ENCODE peak calls at places on chromosomes 12 and 14, in four cellular contexts. H is glutamatergic neuron, Y is GM13977, P is transverse colon. Z is an unnamed sample.

GRCh38 chr12:66662729-66663128 is 16.1 kb downstream of the GRIP1 start:
- DNase-seq in P (no peak), H (no peak), Y (no peak), Z (peak; percentile 88)

GRCh38 chr14:56195727-56196126 is 77.5 kb downstream of the PELI2 start:
- DNase-seq in H (peak; percentile 66), Y (peak; percentile 17), P (peak; percentile 37), Z (no peak)

GRCh38 chr12:122872815-122873361 is 23.0 kb downstream of the VPS37B start:
- DNase-seq in Y (no peak), H (peak; percentile 4), P (no peak), Z (no peak)

GRCh38 chr14:64998455-64998931 is 11.8 kb downstream of the FNTB start:
- DNase-seq in P (no peak), Y (no peak), H (no peak), Z (peak; percentile 88)

GRCh38 chr14:38469156-38469555 is 213.3 kb upstream of the CLEC14A start:
- DNase-seq in P (no peak), Y (no peak), H (no peak), Z (no peak)

GRCh38 chr12:94762259-94762942 is 112.0 kb upstream of the TMCC3 start:
- DNase-seq in H (no peak), P (no peak), Y (peak; percentile 35), Z (peak; percentile 96)

GRCh38 chr14:86012391-86012790 is 482.4 kb downstream of the FLRT2 start:
- DNase-seq in H (no peak), Y (no peak), P (no peak), Z (no peak)

GRCh38 chr14:88463318-88463717 is 77.9 kb downstream of the SPATA7 start:
- DNase-seq in P (no peak), Y (peak; percentile 54), H (no peak), Z (peak; percentile 22)

GRCh38 chr14:104114421-104115130 is 23.8 kb upstream of the KIF26A start:
- DNase-seq in P (no peak), Y (no peak), H (peak; percentile 16), Z (no peak)

GRCh38 chr14:98999901-99000300 is 272.1 kb downstream of the BCL11B start:
- DNase-seq in P (no peak), Y (no peak), H (no peak), Z (no peak)

GRCh38 chr14:31090872-31091764 is 64.9 kb upstream of the STRN3 start:
- DNase-seq in H (no peak), P (peak; percentile 20), Y (no peak), Z (peak; percentile 93)

GRCh38 chr12:107684029-107684790 is 1.4 kb upstream of the PWP1 start:
- DNase-seq in P (no peak), H (no peak), Y (no peak), Z (no peak)

GRCh38 chr14:74014299-74014698 is 4.8 kb downstream of the ENTPD5 start:
- DNase-seq in P (no peak), Y (no peak), H (no peak), Z (no peak)

GRCh38 chr14:38210587-38211257 is 3.0 kb downstream of the SSTR1 start:
- DNase-seq in P (no peak), Y (peak; percentile 13), H (peak; percentile 53), Z (no peak)

DNA sequence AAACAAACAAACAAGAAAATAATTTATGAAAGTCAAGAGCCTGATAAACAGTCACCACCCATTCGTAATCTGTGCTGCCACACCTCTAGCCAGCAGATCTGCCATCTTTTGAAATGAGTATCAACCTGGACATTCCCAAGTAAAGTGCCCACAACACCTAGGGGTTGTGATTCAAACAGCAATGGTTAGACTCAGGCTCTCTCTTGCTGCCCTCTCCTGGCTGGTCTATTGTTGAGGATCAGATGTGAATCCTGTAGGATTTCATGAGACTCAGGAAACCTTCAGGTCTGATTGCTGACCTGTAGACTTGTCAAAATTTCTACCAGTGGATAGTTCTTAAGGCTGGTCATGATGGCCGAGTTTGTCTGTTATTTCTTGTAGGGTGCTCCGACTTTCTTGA is 26.8 kb downstream of the DGLUCY start:
- DNase-seq in Y (no peak), P (peak; percentile 47), H (no peak), Z (peak; percentile 74)
- TF ChIP-seq CTCF in Y (peak; percentile 19), P (peak; percentile 64), H (peak; percentile 26), Z (peak; percentile 69)

GRCh38 chr12:57896437-57897201 is 44.7 kb upstream of the ATP23 start:
- DNase-seq in H (peak; percentile 73), Y (no peak), P (peak; percentile 79), Z (peak; percentile 27)
- TF ChIP-seq CTCF in H (no peak), Y (peak; percentile 33), P (no peak), Z (peak; percentile 42)

GRCh38 chr12:55659486-55660385 is 23.0 kb downstream of the OR10P1 start:
- DNase-seq in H (no peak), P (peak; percentile 28), Y (no peak), Z (no peak)
- TF ChIP-seq CTCF in H (no peak), P (no peak), Y (peak; percentile 58), Z (peak; percentile 9)

GRCh38 chr14:63091394-63091996 is 46.2 kb upstream of the KCNH5 start:
- DNase-seq in Y (no peak), H (no peak), P (no peak), Z (no peak)
- TF ChIP-seq CTCF in Y (no peak), H (peak; percentile 21), P (no peak), Z (no peak)

Z was measured in bronchial epithelial cell.